ENCODE peak calls at places on chromosomes 13 and 19, in six cellular contexts. One of them, this sample, is unnamed.

GRCh38 chr19:45693168-45693788 is 812 bp downstream of the QPCTL start:
- DNase-seq in hepatocyte: peak; percentile 89
- DNase-seq in HCT116: no peak
- DNase-seq in OCI-LY7: peak; percentile 81
- DNase-seq in IMR-90: peak; percentile 57
- DNase-seq in PC-3: peak; percentile 69
- DNase-seq in this sample: peak; percentile 89

GRCh38 chr13:50459046-50459445 is 384.4 kb downstream of the DLEU7 start:
- DNase-seq in HCT116: no peak
- DNase-seq in OCI-LY7: no peak
- DNase-seq in hepatocyte: no peak
- DNase-seq in IMR-90: no peak
- DNase-seq in PC-3: no peak
- DNase-seq in this sample: no peak

GRCh38 chr13:59356607-59357006 is 807.1 kb downstream of the DIAPH3 start:
- DNase-seq in HCT116: no peak
- DNase-seq in hepatocyte: peak; percentile 58
- DNase-seq in PC-3: no peak
- DNase-seq in IMR-90: peak; percentile 37
- DNase-seq in OCI-LY7: no peak
- DNase-seq in this sample: no peak

GRCh38 chr13:27273658-27274425 is 3.2 kb downstream of the RASL11A start:
- DNase-seq in HCT116: no peak
- DNase-seq in OCI-LY7: no peak
- DNase-seq in hepatocyte: no peak
- DNase-seq in PC-3: no peak
- DNase-seq in IMR-90: peak; percentile 55
- DNase-seq in this sample: no peak

GRCh38 chr13:60134376-60134775 is 29.4 kb downstream of the DIAPH3 start:
- DNase-seq in OCI-LY7: no peak
- DNase-seq in PC-3: no peak
- DNase-seq in hepatocyte: no peak
- DNase-seq in IMR-90: no peak
- DNase-seq in HCT116: no peak
- DNase-seq in this sample: no peak

GRCh38 chr19:4258181-4258580 is 11.3 kb downstream of the YJU2 start:
- DNase-seq in OCI-LY7: no peak
- DNase-seq in PC-3: no peak
- DNase-seq in IMR-90: no peak
- DNase-seq in HCT116: no peak
- DNase-seq in hepatocyte: no peak
- DNase-seq in this sample: no peak

GRCh38 chr13:70098669-70099068 is 9.0 kb upstream of the ATXN8OS start:
- DNase-seq in OCI-LY7: no peak
- DNase-seq in PC-3: peak; percentile 41
- DNase-seq in HCT116: peak; percentile 2
- DNase-seq in IMR-90: no peak
- DNase-seq in hepatocyte: peak; percentile 8
- DNase-seq in this sample: peak; percentile 66

GRCh38 chr13:111253334-111253872 is 67.0 kb upstream of the TEX29 start:
- DNase-seq in HCT116: no peak
- DNase-seq in hepatocyte: no peak
- DNase-seq in PC-3: no peak
- DNase-seq in IMR-90: peak; percentile 30
- DNase-seq in OCI-LY7: no peak
- DNase-seq in this sample: no peak

GRCh38 chr13:97067342-97067895 is 73.1 kb upstream of the OXGR1 start:
- DNase-seq in hepatocyte: no peak
- DNase-seq in OCI-LY7: no peak
- DNase-seq in PC-3: no peak
- DNase-seq in HCT116: no peak
- DNase-seq in IMR-90: no peak
- DNase-seq in this sample: no peak

GRCh38 chr19:30393046-30393445 is 20.9 kb downstream of the ZNF536 start:
- DNase-seq in PC-3: no peak
- DNase-seq in OCI-LY7: no peak
- DNase-seq in IMR-90: no peak
- DNase-seq in HCT116: no peak
- DNase-seq in hepatocyte: no peak
- DNase-seq in this sample: peak; percentile 70

GRCh38 chr19:37077615-37077928 is 661 bp upstream of the ZNF420 start:
- DNase-seq in HCT116: no peak
- DNase-seq in PC-3: peak; percentile 1
- DNase-seq in hepatocyte: no peak
- DNase-seq in OCI-LY7: no peak
- DNase-seq in IMR-90: peak; percentile 11
- DNase-seq in this sample: no peak

GRCh38 chr19:18847516-18848463 is 16.0 kb downstream of the UPF1 start:
- DNase-seq in HCT116: no peak
- DNase-seq in IMR-90: no peak
- DNase-seq in PC-3: no peak
- DNase-seq in hepatocyte: no peak
- DNase-seq in OCI-LY7: no peak
- DNase-seq in this sample: no peak
- H3K27ac ChIP-seq in HCT116: no peak overlapping the region
- H3K27ac ChIP-seq in IMR-90: no peak overlapping the region
- H3K27ac ChIP-seq in PC-3: no peak overlapping the region
- H3K27ac ChIP-seq in hepatocyte: peak overlapping the region; percentile 43
- H3K27ac ChIP-seq in OCI-LY7: no peak overlapping the region
- H3K27ac ChIP-seq in this sample: no peak overlapping the region

GRCh38 chr13:37648604-37649003 is 50.0 kb upstream of the POSTN start:
- DNase-seq in IMR-90: peak; percentile 88
- DNase-seq in PC-3: peak; percentile 79
- DNase-seq in HCT116: no peak
- DNase-seq in OCI-LY7: no peak
- DNase-seq in hepatocyte: no peak
- DNase-seq in this sample: no peak
- H3K4me2 ChIP-seq in IMR-90: no peak overlapping the region
- H3K4me2 ChIP-seq in PC-3: peak overlapping the region; percentile 48
- H3K4me2 ChIP-seq in HCT116: no peak overlapping the region
- H3K4me2 ChIP-seq in OCI-LY7: no peak overlapping the region
- H3K4me2 ChIP-seq in hepatocyte: no peak overlapping the region
- H3K4me2 ChIP-seq in this sample: no peak overlapping the region

GRCh38 chr19:958967-959685 is 25.0 kb upstream of the WDR18 start:
- DNase-seq in OCI-LY7: no peak
- DNase-seq in IMR-90: peak; percentile 67
- DNase-seq in HCT116: peak; percentile 41
- DNase-seq in PC-3: peak; percentile 76
- DNase-seq in hepatocyte: peak; percentile 84
- DNase-seq in this sample: no peak
- H3K27ac ChIP-seq in OCI-LY7: no peak overlapping the region
- H3K27ac ChIP-seq in IMR-90: no peak overlapping the region
- H3K27ac ChIP-seq in HCT116: no peak overlapping the region
- H3K27ac ChIP-seq in PC-3: no peak overlapping the region
- H3K27ac ChIP-seq in hepatocyte: peak overlapping the region; percentile 100
- H3K27ac ChIP-seq in this sample: no peak overlapping the region

GRCh38 chr13:113856716-113857065 is 7.2 kb downstream of the GAS6 start:
- DNase-seq in IMR-90: peak; percentile 78
- DNase-seq in PC-3: peak; percentile 31
- DNase-seq in OCI-LY7: no peak
- DNase-seq in HCT116: no peak
- DNase-seq in hepatocyte: no peak
- DNase-seq in this sample: no peak

GRCh38 chr13:113855012-113855921 is 8.6 kb downstream of the GAS6 start:
- DNase-seq in OCI-LY7: no peak
- DNase-seq in HCT116: no peak
- DNase-seq in PC-3: no peak
- DNase-seq in IMR-90: no peak
- DNase-seq in hepatocyte: no peak
- DNase-seq in this sample: no peak

GRCh38 chr13:113857531-113858195 is 6.2 kb downstream of the GAS6 start:
- DNase-seq in PC-3: no peak
- DNase-seq in hepatocyte: no peak
- DNase-seq in IMR-90: no peak
- DNase-seq in HCT116: no peak
- DNase-seq in OCI-LY7: no peak
- DNase-seq in this sample: no peak

GRCh38 chr13:113854238-113855011 is 9.5 kb downstream of the GAS6 start:
- DNase-seq in OCI-LY7: no peak
- DNase-seq in PC-3: no peak
- DNase-seq in IMR-90: peak; percentile 81
- DNase-seq in HCT116: no peak
- DNase-seq in hepatocyte: no peak
- DNase-seq in this sample: no peak

DNA sequence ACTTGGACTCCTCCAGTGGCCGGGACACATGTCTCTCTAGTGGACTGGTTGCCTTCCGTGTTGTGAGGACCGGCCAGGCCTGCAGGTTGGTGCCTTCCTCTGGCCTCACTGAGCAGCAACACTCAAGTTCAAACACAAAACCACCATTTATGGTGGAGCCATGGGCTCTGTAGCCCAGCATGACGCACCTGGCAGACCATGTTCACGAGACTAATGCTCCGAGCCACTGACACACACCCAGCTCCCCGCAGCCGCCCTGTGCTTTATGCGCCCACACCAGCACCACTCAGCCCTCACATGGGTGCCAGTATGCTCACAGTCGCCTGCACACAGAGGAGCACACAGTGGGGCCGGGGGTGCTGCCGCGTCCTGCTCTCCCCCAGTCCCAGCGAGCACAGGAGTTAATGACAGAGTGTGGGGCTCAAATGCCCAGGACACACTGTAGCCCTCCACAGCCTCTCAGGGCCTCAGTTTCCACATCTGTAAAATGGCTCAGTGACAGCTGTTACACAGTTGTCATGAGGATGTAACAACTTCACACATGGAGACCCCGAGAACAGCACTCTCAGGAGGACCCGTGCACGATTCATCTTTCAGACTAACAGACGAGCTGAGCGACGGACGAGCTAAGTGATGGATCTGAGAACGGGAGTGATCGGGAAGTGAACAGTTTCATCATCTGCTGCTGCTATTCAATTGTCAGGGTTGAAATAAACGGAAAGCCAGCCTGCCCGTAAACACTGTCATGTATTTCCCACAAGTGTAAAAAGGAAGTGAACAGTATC is 7.8 kb downstream of the GAS6 start:
- DNase-seq in HCT116: no peak
- DNase-seq in OCI-LY7: no peak
- DNase-seq in hepatocyte: no peak
- DNase-seq in PC-3: no peak
- DNase-seq in IMR-90: no peak
- DNase-seq in this sample: no peak
- H3K4me2 ChIP-seq in HCT116: no peak overlapping the region
- H3K4me2 ChIP-seq in OCI-LY7: no peak overlapping the region
- H3K4me2 ChIP-seq in hepatocyte: no peak overlapping the region
- H3K4me2 ChIP-seq in PC-3: peak overlapping the region; percentile 31
- H3K4me2 ChIP-seq in IMR-90: peak overlapping the region; percentile 43
- H3K4me2 ChIP-seq in this sample: no peak overlapping the region

This sample was measured in Karpas-422.